ENCODE peak calls at places on chromosomes 4 and X, in seven cellular contexts. B, V, O, L, Z, Y and A are unnamed samples.

GRCh38 chrX:110172215-110172614 is 145.7 kb downstream of the AMMECR1 start:
- DNase-seq in B (no peak), V (no peak), O (no peak), L (no peak), Z (peak), Y (no peak), A (no peak)

GRCh38 chrX:40068048-40068447 is 29.7 kb downstream of the BCOR start:
- DNase-seq in B (no peak), V (no peak), O (no peak), L (no peak), Z (peak), Y (no peak), A (no peak)

GRCh38 chr4:23775694-23776093 is 114.2 kb downstream of the PPARGC1A start:
- DNase-seq in B (no peak), V (no peak), O (no peak), L (no peak), Z (no peak), Y (no peak), A (no peak)

GRCh38 chrX:21479695-21480280 is 105.6 kb downstream of the CNKSR2 start:
- DNase-seq in B (peak), V (no peak), O (no peak), L (no peak), Z (peak), Y (no peak), A (no peak)

GRCh38 chrX:131735127-131735526 is 191.3 kb downstream of the OR13H1 start:
- DNase-seq in B (no peak), V (no peak), O (no peak), L (no peak), Z (no peak), Y (no peak), A (no peak)

GRCh38 chrX:17706676-17707075 is 30.6 kb upstream of the SCML1 start:
- DNase-seq in B (peak), V (no peak), O (no peak), L (no peak), Z (no peak), Y (no peak), A (no peak)

GRCh38 chr4:83083925-83084475 is 30.5 kb downstream of the PLAC8 start:
- DNase-seq in B (no peak), V (peak), O (no peak), L (no peak), Z (no peak), Y (no peak), A (peak)

GRCh38 chrX:137574784-137575298 is 8.9 kb downstream of the ZIC3 start:
- DNase-seq in B (no peak), V (no peak), O (no peak), L (no peak), Z (no peak), Y (no peak), A (no peak)

GRCh38 chrX:3451566-3451965 is 105.1 kb upstream of the MXRA5 start:
- DNase-seq in B (no peak), V (no peak), O (no peak), L (no peak), Z (no peak), Y (no peak), A (no peak)

GRCh38 chr4:176601156-176601555 is 191.6 kb downstream of the VEGFC start:
- DNase-seq in B (no peak), V (no peak), O (no peak), L (no peak), Z (no peak), Y (no peak), A (no peak)

GRCh38 chr4:87152310-87153061 is 67.9 kb downstream of the KLHL8 start:
- DNase-seq in B (no peak), V (no peak), O (no peak), L (no peak), Z (no peak), Y (no peak), A (no peak)

GRCh38 chr4:5636766-5637670 is 71.3 kb downstream of the EVC2 start:
- DNase-seq in B (no peak), V (no peak), O (no peak), L (no peak), Z (no peak), Y (no peak), A (no peak)

GRCh38 chr4:109216085-109216696 is 86.3 kb downstream of the COL25A1 start:
- DNase-seq in B (no peak), V (no peak), O (no peak), L (no peak), Z (no peak), Y (no peak), A (no peak)

GRCh38 chrX:97367149-97367548 is 483.4 kb downstream of the RPA4 start:
- DNase-seq in B (peak), V (no peak), O (no peak), L (no peak), Z (no peak), Y (no peak), A (no peak)

GRCh38 chrX:25196221-25196620 is 180.5 kb upstream of the ARX start:
- DNase-seq in B (no peak), V (no peak), O (no peak), L (no peak), Z (no peak), Y (no peak), A (no peak)
- H3K27ac ChIP-seq in B (no peak), V (no peak), O (no peak), L (no peak), Z (no peak), Y (no peak), A (no peak)

GRCh38 chr4:94525993-94526740 is 74.4 kb downstream of the PDLIM5 start:
- DNase-seq in B (peak), V (no peak), O (no peak), L (no peak), Z (no peak), Y (no peak), A (no peak)
- H3K4me3 ChIP-seq in B (no peak), V (no peak), O (no peak), L (no peak), Z (no peak), Y (no peak), A (peak)

GRCh38 chr4:152708806-152709205 is 29.0 kb upstream of the TMEM154 start:
- DNase-seq in B (no peak), V (no peak), O (no peak), L (no peak), Z (no peak), Y (no peak), A (no peak)

GRCh38 chr4:152708361-152708760 is 28.6 kb upstream of the TMEM154 start:
- DNase-seq in B (no peak), V (no peak), O (no peak), L (no peak), Z (no peak), Y (no peak), A (no peak)

GRCh38 chr4:152707632-152708031 is 27.8 kb upstream of the TMEM154 start:
- DNase-seq in B (no peak), V (no peak), O (no peak), L (no peak), Z (no peak), Y (no peak), A (no peak)

GRCh38 chr4:152704788-152705187 is 25.0 kb upstream of the TMEM154 start:
- DNase-seq in B (no peak), V (no peak), O (no peak), L (no peak), Z (no peak), Y (no peak), A (no peak)

GRCh38 chr4:152705918-152706317 is 26.1 kb upstream of the TMEM154 start:
- DNase-seq in B (no peak), V (no peak), O (no peak), L (no peak), Z (no peak), Y (no peak), A (no peak)
- H3K27ac ChIP-seq in B (no peak), V (no peak), O (no peak), L (no peak), Z (no peak), Y (no peak), A (no peak)

GRCh38 chr4:34183916-34184315 is 2060.4 kb downstream of the ARAP2 start:
- DNase-seq in B (no peak), V (no peak), O (no peak), L (no peak), Z (no peak), Y (no peak), A (no peak)
- H3K4me3 ChIP-seq in B (no peak), V (no peak), O (no peak), L (no peak), Z (no peak), Y (no peak), A (no peak)

DNA sequence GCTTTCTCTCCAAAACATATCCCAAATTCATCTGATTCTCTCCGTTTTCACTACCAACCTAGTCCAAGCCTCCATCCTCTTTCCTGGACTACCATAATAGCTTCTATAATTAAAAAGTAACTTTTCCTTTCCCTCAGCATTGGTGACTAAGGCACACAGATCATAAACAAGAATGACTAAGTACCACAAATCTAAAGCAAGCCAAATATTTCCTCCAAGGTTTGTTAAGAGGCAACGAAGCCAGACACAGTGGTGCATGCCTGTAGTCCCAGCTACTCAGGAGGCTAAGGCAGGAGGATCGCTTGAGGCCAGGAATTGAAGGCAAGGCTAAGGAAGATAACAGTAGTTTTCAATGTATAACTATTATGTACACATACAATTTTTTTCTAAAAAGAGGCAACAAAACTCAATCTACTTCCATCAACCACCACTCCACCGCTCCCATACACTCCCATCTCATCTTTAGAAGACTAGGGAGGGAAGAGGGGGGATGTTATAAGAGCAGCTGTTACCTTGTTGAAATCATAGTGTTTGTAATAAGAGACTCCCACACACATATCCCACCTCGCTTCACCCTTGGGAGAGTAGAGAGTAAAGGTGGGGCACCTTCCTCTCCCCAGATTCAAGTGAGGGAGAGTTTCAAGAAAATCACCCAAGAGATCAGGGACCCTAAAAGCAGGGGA is 4.2 kb upstream of the JCHAIN start:
- DNase-seq in B (peak), V (no peak), O (no peak), L (no peak), Z (no peak), Y (no peak), A (no peak)
- H3K27ac ChIP-seq in B (no peak), V (no peak), O (no peak), L (no peak), Z (no peak), Y (no peak), A (no peak)

GRCh38 chr4:26321326-26322276 is 787 bp downstream of the RBPJ start:
- DNase-seq in B (peak), V (no peak), O (peak), L (peak), Z (peak), Y (peak), A (peak)
- H3K4me3 ChIP-seq in B (peak), V (peak), O (peak), L (peak), Z (peak), Y (peak), A (peak)

GRCh38 chr4:99102634-99103033 is 14.0 kb upstream of the ADH5 start:
- DNase-seq in B (no peak), V (no peak), O (no peak), L (no peak), Z (no peak), Y (no peak), A (no peak)

GRCh38 chr4:99104153-99104552 is 15.6 kb upstream of the ADH5 start:
- DNase-seq in B (peak), V (no peak), O (no peak), L (no peak), Z (no peak), Y (no peak), A (no peak)

GRCh38 chr4:99099311-99099710 is 10.7 kb upstream of the ADH5 start:
- DNase-seq in B (no peak), V (no peak), O (no peak), L (no peak), Z (no peak), Y (no peak), A (no peak)

GRCh38 chr4:99100876-99101275 is 12.3 kb upstream of the ADH5 start:
- DNase-seq in B (no peak), V (no peak), O (no peak), L (no peak), Z (no peak), Y (no peak), A (no peak)

GRCh38 chr4:99103166-99103565 is 14.6 kb upstream of the ADH5 start:
- DNase-seq in B (no peak), V (no peak), O (no peak), L (no peak), Z (no peak), Y (no peak), A (no peak)
- H3K27ac ChIP-seq in B (no peak), V (no peak), O (no peak), L (no peak), Z (no peak), Y (no peak), A (no peak)

DNA sequence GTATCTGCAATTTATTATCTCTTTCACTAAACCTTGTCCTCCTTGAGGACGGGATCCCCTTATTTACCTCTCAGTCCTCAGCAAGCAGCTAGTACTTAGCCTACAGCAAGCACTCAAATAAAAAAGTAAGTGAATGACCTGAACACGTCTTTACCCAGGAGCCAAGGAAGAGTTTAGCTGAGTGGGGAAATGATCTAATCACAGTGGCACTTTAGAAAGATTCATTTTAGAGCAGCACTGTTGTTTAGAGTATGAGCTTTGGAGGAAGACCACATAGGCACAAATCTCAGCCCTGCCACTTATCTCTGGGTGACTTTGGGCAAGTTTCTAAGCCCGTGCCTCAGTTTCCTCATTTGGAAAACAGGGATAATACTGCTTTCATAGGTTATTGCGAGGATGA is 2.7 kb downstream of the FAM120C start:
- DNase-seq in B (peak), V (no peak), O (no peak), L (no peak), Z (no peak), Y (no peak), A (no peak)
- H3K4me3 ChIP-seq in B (peak), V (no peak), O (no peak), L (no peak), Z (peak), Y (no peak), A (no peak)

GRCh38 chr4:123497328-123497727 is 100.7 kb downstream of the SPRY1 start:
- DNase-seq in B (no peak), V (no peak), O (no peak), L (no peak), Z (no peak), Y (no peak), A (no peak)
- H3K27ac ChIP-seq in B (no peak), V (no peak), O (no peak), L (no peak), Z (no peak), Y (no peak), A (no peak)